ENCODE peak calls at places on chromosomes 12 and 14, in eight cellular contexts. One of them, this sample, is unnamed.

GRCh38 chr12:108787539-108787938 is 56.2 kb upstream of the CORO1C start:
- DNase-seq in HCT116: no peak
- DNase-seq in neuronal stem cell: no peak
- DNase-seq in HepG2: no peak
- DNase-seq in hepatocyte: no peak
- DNase-seq in Karpas-422: no peak
- DNase-seq in neural progenitor cell: no peak
- DNase-seq in fibroblast of lung: no peak
- DNase-seq in this sample: no peak

GRCh38 chr12:95940514-95940913 is 1.9 kb downstream of the CCDC38 start:
- DNase-seq in neuronal stem cell: no peak
- DNase-seq in neural progenitor cell: no peak
- DNase-seq in HCT116: no peak
- DNase-seq in Karpas-422: no peak
- DNase-seq in fibroblast of lung: no peak
- DNase-seq in HepG2: peak
- DNase-seq in hepatocyte: no peak
- DNase-seq in this sample: no peak

GRCh38 chr12:6425588-6426531 is 18.9 kb upstream of the CD27 start:
- DNase-seq in Karpas-422: peak
- DNase-seq in fibroblast of lung: no peak
- DNase-seq in neural progenitor cell: no peak
- DNase-seq in neuronal stem cell: no peak
- DNase-seq in HCT116: no peak
- DNase-seq in hepatocyte: no peak
- DNase-seq in HepG2: peak
- DNase-seq in this sample: no peak

GRCh38 chr12:110135012-110135411 is 10.9 kb downstream of the IFT81 start:
- DNase-seq in neural progenitor cell: no peak
- DNase-seq in HepG2: no peak
- DNase-seq in hepatocyte: no peak
- DNase-seq in Karpas-422: peak
- DNase-seq in HCT116: no peak
- DNase-seq in fibroblast of lung: peak
- DNase-seq in neuronal stem cell: no peak
- DNase-seq in this sample: no peak

GRCh38 chr12:86421333-86421732 is 165.1 kb upstream of the MGAT4C start:
- DNase-seq in HCT116: no peak
- DNase-seq in neural progenitor cell: no peak
- DNase-seq in fibroblast of lung: no peak
- DNase-seq in neuronal stem cell: no peak
- DNase-seq in hepatocyte: no peak
- DNase-seq in Karpas-422: no peak
- DNase-seq in HepG2: no peak
- DNase-seq in this sample: no peak

GRCh38 chr12:57148469-57149308 is 1.3 kb upstream of the LRP1-AS start:
- DNase-seq in fibroblast of lung: peak
- DNase-seq in neural progenitor cell: no peak
- DNase-seq in Karpas-422: no peak
- DNase-seq in hepatocyte: peak
- DNase-seq in HepG2: peak
- DNase-seq in HCT116: no peak
- DNase-seq in neuronal stem cell: no peak
- DNase-seq in this sample: no peak

GRCh38 chr12:118850244-118850825 is 131.0 kb upstream of the SRRM4 start:
- DNase-seq in hepatocyte: peak
- DNase-seq in Karpas-422: peak
- DNase-seq in HCT116: peak
- DNase-seq in neuronal stem cell: peak
- DNase-seq in fibroblast of lung: no peak
- DNase-seq in neural progenitor cell: peak
- DNase-seq in HepG2: peak
- DNase-seq in this sample: no peak

GRCh38 chr14:68780358-68781160 is 12.3 kb downstream of the ZFP36L1 start:
- DNase-seq in fibroblast of lung: peak
- DNase-seq in HepG2: no peak
- DNase-seq in neural progenitor cell: peak
- DNase-seq in Karpas-422: no peak
- DNase-seq in neuronal stem cell: no peak
- DNase-seq in hepatocyte: peak
- DNase-seq in HCT116: no peak
- DNase-seq in this sample: peak

GRCh38 chr14:36856095-36856878 is 194.6 kb downstream of the PAX9 start:
- DNase-seq in fibroblast of lung: no peak
- DNase-seq in hepatocyte: no peak
- DNase-seq in HepG2: peak
- DNase-seq in HCT116: no peak
- DNase-seq in neuronal stem cell: no peak
- DNase-seq in neural progenitor cell: no peak
- DNase-seq in Karpas-422: no peak
- DNase-seq in this sample: no peak

GRCh38 chr14:102516531-102517411 is 7.2 kb upstream of the ANKRD9 start:
- DNase-seq in hepatocyte: peak
- DNase-seq in neuronal stem cell: peak
- DNase-seq in neural progenitor cell: peak
- DNase-seq in fibroblast of lung: no peak
- DNase-seq in HepG2: peak
- DNase-seq in HCT116: no peak
- DNase-seq in Karpas-422: peak
- DNase-seq in this sample: peak

GRCh38 chr14:66009104-66009503 is 477.1 kb upstream of the CCDC196 start:
- DNase-seq in neural progenitor cell: peak
- DNase-seq in fibroblast of lung: peak
- DNase-seq in neuronal stem cell: peak
- DNase-seq in HepG2: no peak
- DNase-seq in hepatocyte: peak
- DNase-seq in Karpas-422: no peak
- DNase-seq in HCT116: peak
- DNase-seq in this sample: no peak

GRCh38 chr12:56462565-56462964 is 5.8 kb upstream of the SPRYD4 start:
- DNase-seq in hepatocyte: no peak
- DNase-seq in neuronal stem cell: peak
- DNase-seq in fibroblast of lung: no peak
- DNase-seq in HCT116: no peak
- DNase-seq in Karpas-422: no peak
- DNase-seq in HepG2: no peak
- DNase-seq in neural progenitor cell: peak
- DNase-seq in this sample: no peak

GRCh38 chr12:52603314-52603713 is 2.1 kb upstream of the KRT72 start:
- DNase-seq in neuronal stem cell: no peak
- DNase-seq in HepG2: no peak
- DNase-seq in neural progenitor cell: no peak
- DNase-seq in fibroblast of lung: no peak
- DNase-seq in HCT116: peak
- DNase-seq in Karpas-422: no peak
- DNase-seq in hepatocyte: no peak
- DNase-seq in this sample: no peak

GRCh38 chr12:5085896-5086295 is 42.2 kb downstream of the KCNA5 start:
- DNase-seq in neural progenitor cell: no peak
- DNase-seq in HCT116: no peak
- DNase-seq in fibroblast of lung: peak
- DNase-seq in Karpas-422: no peak
- DNase-seq in HepG2: no peak
- DNase-seq in neuronal stem cell: no peak
- DNase-seq in hepatocyte: no peak
- DNase-seq in this sample: no peak

GRCh38 chr12:21675641-21676040 is 18.0 kb upstream of the LDHB start:
- DNase-seq in neuronal stem cell: no peak
- DNase-seq in neural progenitor cell: no peak
- DNase-seq in HepG2: no peak
- DNase-seq in fibroblast of lung: no peak
- DNase-seq in hepatocyte: no peak
- DNase-seq in Karpas-422: no peak
- DNase-seq in HCT116: no peak
- DNase-seq in this sample: no peak

GRCh38 chr14:96204151-96205058 is at the start of gene BDKRB2:
- DNase-seq in neuronal stem cell: peak
- DNase-seq in HepG2: peak
- DNase-seq in Karpas-422: no peak
- DNase-seq in fibroblast of lung: peak
- DNase-seq in neural progenitor cell: peak
- DNase-seq in hepatocyte: peak
- DNase-seq in HCT116: peak
- DNase-seq in this sample: peak

GRCh38 chr12:131033486-131033885 is 79.8 kb downstream of the ADGRD1 start:
- DNase-seq in neural progenitor cell: no peak
- DNase-seq in fibroblast of lung: no peak
- DNase-seq in Karpas-422: no peak
- DNase-seq in hepatocyte: no peak
- DNase-seq in HepG2: no peak
- DNase-seq in HCT116: no peak
- DNase-seq in neuronal stem cell: no peak
- DNase-seq in this sample: no peak

GRCh38 chr12:29589271-29589670 is 91.8 kb upstream of the OVCH1 start:
- DNase-seq in hepatocyte: no peak
- DNase-seq in HCT116: no peak
- DNase-seq in fibroblast of lung: peak
- DNase-seq in neural progenitor cell: no peak
- DNase-seq in Karpas-422: no peak
- DNase-seq in HepG2: no peak
- DNase-seq in neuronal stem cell: no peak
- DNase-seq in this sample: no peak

GRCh38 chr12:29591140-29592020 is 93.9 kb upstream of the OVCH1 start:
- DNase-seq in neuronal stem cell: peak
- DNase-seq in HepG2: no peak
- DNase-seq in HCT116: no peak
- DNase-seq in neural progenitor cell: peak
- DNase-seq in Karpas-422: no peak
- DNase-seq in hepatocyte: peak
- DNase-seq in fibroblast of lung: peak
- DNase-seq in this sample: no peak

GRCh38 chr12:29593001-29593400 is 95.5 kb upstream of the OVCH1 start:
- DNase-seq in Karpas-422: no peak
- DNase-seq in fibroblast of lung: no peak
- DNase-seq in hepatocyte: no peak
- DNase-seq in HepG2: no peak
- DNase-seq in neural progenitor cell: no peak
- DNase-seq in HCT116: no peak
- DNase-seq in neuronal stem cell: no peak
- DNase-seq in this sample: no peak

GRCh38 chr12:29595071-29595755 is 97.7 kb upstream of the OVCH1 start:
- DNase-seq in fibroblast of lung: no peak
- DNase-seq in hepatocyte: no peak
- DNase-seq in neural progenitor cell: no peak
- DNase-seq in HepG2: no peak
- DNase-seq in HCT116: no peak
- DNase-seq in Karpas-422: no peak
- DNase-seq in neuronal stem cell: no peak
- DNase-seq in this sample: no peak

DNA sequence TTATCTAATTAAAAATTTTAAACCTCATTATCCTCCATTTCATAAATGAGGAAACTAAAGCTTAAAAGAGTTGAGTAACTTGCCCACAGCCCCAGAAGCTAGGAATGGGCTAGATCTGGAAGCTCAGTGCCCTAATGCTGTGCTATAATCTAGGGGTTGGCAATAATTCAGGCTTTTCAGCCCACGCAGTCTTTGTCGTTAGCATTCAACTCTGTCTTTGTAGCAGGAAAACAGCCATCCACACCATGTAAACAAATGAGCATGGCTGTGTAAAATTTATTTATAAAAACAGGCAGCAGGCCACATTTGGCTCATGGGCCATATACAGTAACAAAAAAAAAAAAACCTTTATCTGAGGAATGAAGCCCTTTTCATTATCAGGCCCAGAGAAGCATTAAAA is 92.4 kb upstream of the OVCH1 start:
- DNase-seq in hepatocyte: no peak
- DNase-seq in HepG2: no peak
- DNase-seq in HCT116: no peak
- DNase-seq in fibroblast of lung: peak
- DNase-seq in neural progenitor cell: no peak
- DNase-seq in Karpas-422: no peak
- DNase-seq in neuronal stem cell: no peak
- DNase-seq in this sample: no peak
- H2AFZ ChIP-seq in hepatocyte: no peak
- H2AFZ ChIP-seq in HepG2: no peak
- H2AFZ ChIP-seq in HCT116: no peak
- H2AFZ ChIP-seq in fibroblast of lung: no peak
- H2AFZ ChIP-seq in neural progenitor cell: no peak
- H2AFZ ChIP-seq in Karpas-422: no peak
- H2AFZ ChIP-seq in neuronal stem cell: no peak
- H2AFZ ChIP-seq in this sample: no peak

GRCh38 chr12:128259556-128260070 is 7.4 kb upstream of the TMEM132C start:
- DNase-seq in neural progenitor cell: peak
- DNase-seq in Karpas-422: peak
- DNase-seq in HepG2: peak
- DNase-seq in neuronal stem cell: peak
- DNase-seq in HCT116: no peak
- DNase-seq in fibroblast of lung: peak
- DNase-seq in hepatocyte: peak
- DNase-seq in this sample: peak
- H2AFZ ChIP-seq in neural progenitor cell: no peak
- H2AFZ ChIP-seq in Karpas-422: no peak
- H2AFZ ChIP-seq in HepG2: no peak
- H2AFZ ChIP-seq in neuronal stem cell: peak
- H2AFZ ChIP-seq in HCT116: no peak
- H2AFZ ChIP-seq in fibroblast of lung: no peak
- H2AFZ ChIP-seq in hepatocyte: no peak
- H2AFZ ChIP-seq in this sample: no peak

GRCh38 chr14:72716471-72716870 is 177.4 kb downstream of the DPF3 start:
- DNase-seq in neuronal stem cell: no peak
- DNase-seq in hepatocyte: no peak
- DNase-seq in HCT116: no peak
- DNase-seq in HepG2: no peak
- DNase-seq in neural progenitor cell: no peak
- DNase-seq in fibroblast of lung: no peak
- DNase-seq in Karpas-422: no peak
- DNase-seq in this sample: peak

GRCh38 chr14:72715910-72716268 is 178.0 kb downstream of the DPF3 start:
- DNase-seq in hepatocyte: no peak
- DNase-seq in HCT116: no peak
- DNase-seq in Karpas-422: no peak
- DNase-seq in fibroblast of lung: peak
- DNase-seq in neuronal stem cell: no peak
- DNase-seq in neural progenitor cell: peak
- DNase-seq in HepG2: no peak
- DNase-seq in this sample: no peak

GRCh38 chr14:72714094-72714493 is 179.8 kb downstream of the DPF3 start:
- DNase-seq in Karpas-422: no peak
- DNase-seq in neural progenitor cell: no peak
- DNase-seq in fibroblast of lung: no peak
- DNase-seq in HepG2: no peak
- DNase-seq in hepatocyte: no peak
- DNase-seq in HCT116: no peak
- DNase-seq in neuronal stem cell: no peak
- DNase-seq in this sample: no peak

GRCh38 chr14:72714871-72715214 is 179.1 kb downstream of the DPF3 start:
- DNase-seq in neural progenitor cell: no peak
- DNase-seq in neuronal stem cell: no peak
- DNase-seq in HepG2: no peak
- DNase-seq in hepatocyte: no peak
- DNase-seq in fibroblast of lung: no peak
- DNase-seq in Karpas-422: no peak
- DNase-seq in HCT116: no peak
- DNase-seq in this sample: no peak

GRCh38 chr14:72715215-72715909 is 178.5 kb downstream of the DPF3 start:
- DNase-seq in fibroblast of lung: peak
- DNase-seq in hepatocyte: no peak
- DNase-seq in neural progenitor cell: peak
- DNase-seq in Karpas-422: no peak
- DNase-seq in HepG2: no peak
- DNase-seq in neuronal stem cell: no peak
- DNase-seq in HCT116: no peak
- DNase-seq in this sample: no peak
- H2AFZ ChIP-seq in fibroblast of lung: no peak
- H2AFZ ChIP-seq in hepatocyte: no peak
- H2AFZ ChIP-seq in neural progenitor cell: no peak
- H2AFZ ChIP-seq in Karpas-422: no peak
- H2AFZ ChIP-seq in HepG2: no peak
- H2AFZ ChIP-seq in neuronal stem cell: no peak
- H2AFZ ChIP-seq in HCT116: no peak
- H2AFZ ChIP-seq in this sample: no peak

GRCh38 chr12:14893471-14894250 is 8.0 kb upstream of the MGP start:
- DNase-seq in neural progenitor cell: no peak
- DNase-seq in Karpas-422: no peak
- DNase-seq in HepG2: no peak
- DNase-seq in HCT116: no peak
- DNase-seq in neuronal stem cell: no peak
- DNase-seq in fibroblast of lung: peak
- DNase-seq in hepatocyte: no peak
- DNase-seq in this sample: peak
- H2AFZ ChIP-seq in neural progenitor cell: peak
- H2AFZ ChIP-seq in Karpas-422: no peak
- H2AFZ ChIP-seq in HepG2: no peak
- H2AFZ ChIP-seq in HCT116: no peak
- H2AFZ ChIP-seq in neuronal stem cell: peak
- H2AFZ ChIP-seq in fibroblast of lung: peak
- H2AFZ ChIP-seq in hepatocyte: peak
- H2AFZ ChIP-seq in this sample: peak